ENCODE peak calls at places on chromosomes 13 and 19, in five cellular contexts. S is thoracic aorta, G is left ventricle myocardium inferior, J is fibroblast of lung, U is progenitor cell of endocrine pancreas. L is an unnamed sample.

GRCh38 chr19:1278713-1279112 is 3.4 kb downstream of the FAM174C start:
- DNase-seq in G (no peak), J (no peak), S (no peak), U (no peak), L (no peak)

GRCh38 chr19:47239610-47240296 is 8.8 kb upstream of the BBC3 start:
- DNase-seq in G (peak), J (peak), U (peak), S (no peak), L (peak)

GRCh38 chr19:434152-434960 is 25.4 kb upstream of the C2CD4C start:
- DNase-seq in J (no peak), S (no peak), U (no peak), G (no peak), L (no peak)

GRCh38 chr13:92354583-92354982 is 872.0 kb upstream of the GPC6 start:
- DNase-seq in J (peak), U (no peak), S (no peak), G (no peak), L (no peak)

GRCh38 chr19:5293607-5294089 is 47.0 kb downstream of the PTPRS start:
- DNase-seq in U (peak), J (no peak), S (no peak), G (no peak), L (peak)

GRCh38 chr19:55563261-55563690 is 17.4 kb downstream of the ZNF579 start:
- DNase-seq in G (peak), S (no peak), U (no peak), J (no peak), L (no peak)

GRCh38 chr13:38045278-38046048 is 175.9 kb upstream of the TRPC4 start:
- DNase-seq in G (no peak), U (no peak), J (peak), S (no peak), L (no peak)

GRCh38 chr13:79457948-79458347 is 23.0 kb upstream of the NDFIP2 start:
- DNase-seq in S (no peak), G (no peak), U (no peak), J (peak), L (no peak)

GRCh38 chr13:101869553-101869952 is 417.1 kb downstream of the ITGBL1 start:
- DNase-seq in G (no peak), S (no peak), U (no peak), J (no peak), L (no peak)

GRCh38 chr19:55711719-55712118 is 26.5 kb downstream of the NLRP9 start:
- DNase-seq in U (no peak), S (no peak), J (no peak), G (no peak), L (no peak)

GRCh38 chr19:12867120-12868099 is 13.8 kb downstream of the DNASE2 start:
- DNase-seq in J (peak), G (no peak), S (no peak), U (peak), L (peak)

GRCh38 chr13:103573446-103573845 is 507.2 kb upstream of the SLC10A2 start:
- DNase-seq in S (no peak), J (no peak), G (no peak), U (no peak), L (no peak)

GRCh38 chr13:21894703-21895699 is 224.1 kb downstream of the FGF9 start:
- DNase-seq in U (no peak), J (no peak), G (no peak), S (no peak), L (no peak)

GRCh38 chr19:34734601-34735103 is 609 bp downstream of the ZNF181 start:
- DNase-seq in G (no peak), S (no peak), U (no peak), J (no peak), L (no peak)

GRCh38 chr19:289651-290538 is 1.3 kb downstream of the PLPP2 start:
- DNase-seq in G (no peak), U (no peak), S (no peak), J (no peak), L (no peak)

GRCh38 chr13:97727991-97728390 is 225.5 kb upstream of the IPO5 start:
- DNase-seq in G (no peak), U (no peak), J (no peak), S (no peak), L (no peak)

GRCh38 chr13:32115069-32115468 is 83.5 kb downstream of the FRY start:
- DNase-seq in U (no peak), J (no peak), S (no peak), G (no peak), L (no peak)
- TF ChIP-seq CTCF in U (no peak), J (no peak), S (no peak), G (no peak), L (no peak)

DNA sequence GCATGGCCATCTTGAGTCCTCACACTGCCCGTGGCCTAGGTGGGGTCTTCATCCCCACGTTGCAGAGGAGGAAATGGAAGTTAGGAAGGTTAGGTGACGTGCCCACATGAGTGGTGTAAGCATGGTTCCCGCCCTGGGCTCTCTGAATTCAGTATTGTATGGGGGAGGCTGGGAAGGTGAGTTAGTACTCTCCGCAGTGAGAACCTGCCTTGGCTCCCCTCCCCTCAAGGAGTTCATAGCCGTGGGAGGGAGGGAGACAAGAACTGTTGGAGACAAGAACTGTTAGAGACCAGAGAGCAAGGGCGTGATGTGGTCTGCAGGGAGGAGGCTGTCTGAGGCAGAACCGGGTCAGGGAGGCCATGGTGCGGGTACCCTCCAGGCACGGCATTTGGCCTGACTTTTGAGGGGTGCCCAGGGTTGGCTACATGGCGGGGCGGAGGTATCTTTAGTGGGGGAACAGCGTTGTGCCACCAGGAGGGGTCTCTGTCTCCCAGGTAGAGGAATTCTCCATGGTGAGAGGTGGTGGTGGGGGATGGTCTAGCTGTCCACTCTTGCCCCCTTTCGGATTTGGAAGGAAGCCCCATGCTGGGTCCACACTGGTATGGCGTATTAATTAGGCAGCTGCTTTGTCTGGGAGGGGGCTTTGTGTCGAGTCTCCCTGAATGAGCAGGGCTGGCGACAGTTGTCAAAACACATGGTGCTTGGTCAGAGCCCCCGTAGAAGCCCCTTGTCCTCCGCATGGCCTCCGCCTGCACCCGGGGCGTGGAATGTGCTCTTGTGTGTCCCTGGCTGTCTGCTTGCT is 45.8 kb downstream of the CAPN12 start:
- DNase-seq in S (no peak), U (no peak), J (no peak), G (no peak), L (no peak)
- TF ChIP-seq CTCF in S (no peak), U (no peak), J (no peak), G (no peak), L (no peak)

GRCh38 chr13:51148952-51149573 is 38.0 kb upstream of the C13orf42 start:
- DNase-seq in J (peak), G (no peak), U (no peak), S (no peak), L (peak)
- TF ChIP-seq CTCF in J (peak), G (peak), U (peak), S (peak), L (peak)

GRCh38 chr19:48779636-48780035 is 24.3 kb downstream of the FGF21 start:
- DNase-seq in G (no peak), U (no peak), J (no peak), S (no peak), L (no peak)

GRCh38 chr19:48780684-48781391 is 25.5 kb downstream of the FGF21 start:
- DNase-seq in G (no peak), U (no peak), J (peak), S (no peak), L (no peak)

DNA sequence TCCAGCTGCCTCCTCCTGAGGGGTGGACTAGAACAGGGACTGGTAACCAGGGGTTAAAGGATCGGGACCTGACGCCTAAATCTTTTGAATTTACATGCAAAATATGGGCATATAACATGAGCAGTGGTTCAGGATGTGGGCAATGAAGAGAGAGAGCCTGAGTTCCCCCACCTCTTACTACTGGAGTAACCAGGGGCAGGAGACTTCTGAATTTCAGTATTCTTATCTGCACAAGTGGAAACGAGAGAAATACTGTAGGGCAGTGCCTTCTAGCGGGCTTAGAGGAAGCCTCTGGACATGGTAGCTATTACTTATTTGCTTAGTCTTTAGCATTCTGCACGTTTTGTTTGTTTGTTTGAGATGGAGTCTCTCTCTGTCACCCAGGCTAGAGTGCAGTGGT is 26.3 kb downstream of the BCAT2 start:
- DNase-seq in S (no peak), G (no peak), J (peak), U (no peak), L (no peak)
- TF ChIP-seq CTCF in S (no peak), G (peak), J (peak), U (no peak), L (no peak)

DNA sequence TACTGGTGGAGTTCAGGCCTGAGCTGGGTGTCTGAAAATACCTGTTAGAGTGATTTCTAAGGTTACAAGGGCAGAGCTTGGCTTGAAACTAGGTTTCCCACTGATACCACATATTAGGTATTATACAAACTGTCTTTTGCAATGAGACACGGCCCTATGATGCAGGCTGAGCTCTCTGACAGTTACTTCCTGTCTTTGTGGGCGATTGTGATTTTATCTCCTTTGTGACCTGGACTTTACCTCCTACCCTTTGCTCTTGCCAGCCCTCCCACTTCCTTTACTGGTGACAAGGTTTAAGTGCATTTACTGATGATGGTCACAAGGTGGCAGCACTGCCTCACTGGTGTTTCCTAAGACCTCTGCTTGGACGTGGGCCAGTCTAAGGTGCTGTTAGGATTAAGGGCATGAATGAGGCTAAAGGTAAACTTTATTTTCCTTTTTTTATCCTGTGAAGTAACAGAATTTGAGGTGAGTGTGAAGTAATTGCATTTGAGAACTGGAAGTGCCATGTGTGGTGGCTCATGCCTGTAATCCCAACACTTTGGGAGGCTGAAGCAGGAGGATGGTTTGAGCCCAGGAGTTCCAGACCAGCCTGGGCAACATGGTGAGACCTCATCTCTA is 7.7 kb upstream of the CXCL17 start:
- DNase-seq in J (peak), S (peak), U (peak), G (peak), L (no peak)
- TF ChIP-seq CTCF in J (peak), S (peak), U (peak), G (peak), L (peak)

DNA sequence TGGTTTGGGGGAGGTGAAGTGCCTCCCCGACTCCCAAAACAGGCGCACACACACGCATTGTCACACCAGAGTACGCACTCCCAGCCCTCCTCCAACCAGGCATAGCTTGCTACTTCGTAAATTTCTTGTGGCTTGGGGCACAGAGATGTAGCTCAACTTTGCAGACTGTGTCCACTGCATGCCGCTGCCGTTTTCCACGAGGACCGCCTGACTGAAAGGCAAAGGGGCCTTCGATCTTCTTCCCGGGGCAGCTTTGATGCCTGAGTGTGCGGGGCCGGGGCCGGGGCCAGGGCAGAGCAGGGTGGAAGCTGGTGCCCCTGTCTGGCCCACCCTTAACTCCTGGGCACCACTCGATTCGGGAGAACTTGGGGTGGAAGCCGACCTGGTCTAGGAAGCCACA is 5.7 kb upstream of the TSHZ3 start:
- DNase-seq in U (no peak), J (no peak), G (no peak), S (no peak), L (no peak)
- TF ChIP-seq CTCF in U (no peak), J (no peak), G (no peak), S (no peak), L (no peak)